ENCODE peak calls at places on chromosomes 11 and 22, in nine cellular contexts. N, T, V, L, E, Y, Z, H and M are unnamed samples.
A peak's percentile ranks its signal among the peaks of the same experiment; 100 is the strongest.

GRCh38 chr22:17753401-17753989 is 20.8 kb downstream of the BID start:
- DNase-seq in H (no peak), N (no peak), Y (peak; percentile 65), E (no peak), T (no peak), L (no peak), Z (no peak), V (no peak), M (peak; percentile 68)

GRCh38 chr11:122803716-122804115 is 34.6 kb upstream of the CRTAM start:
- DNase-seq in Y (peak; percentile 35), T (no peak), E (peak; percentile 80), L (no peak), H (no peak), N (no peak), V (no peak), Z (no peak), M (no peak)

GRCh38 chr22:47698906-47699305 is 936.5 kb downstream of the TBC1D22A start:
- DNase-seq in H (no peak), Z (no peak), L (no peak), N (no peak), E (no peak), Y (no peak), V (no peak), T (no peak), M (no peak)

GRCh38 chr11:110297082-110297725 is 790 bp upstream of the RDX start:
- DNase-seq in V (no peak), H (no peak), N (no peak), Z (no peak), Y (no peak), E (peak; percentile 21), T (no peak), L (peak; percentile 10), M (no peak)

GRCh38 chr11:130181295-130182272 is 22.0 kb downstream of the ST14 start:
- DNase-seq in Y (no peak), V (peak; percentile 86), Z (no peak), L (peak; percentile 75), H (peak; percentile 46), E (peak; percentile 79), T (no peak), N (no peak), M (peak; percentile 73)

GRCh38 chr22:43262990-43263644 is 76.2 kb upstream of the TTLL12 start:
- DNase-seq in L (no peak), N (no peak), T (peak; percentile 61), V (peak; percentile 83), Y (peak; percentile 50), E (no peak), Z (peak; percentile 39), H (no peak), M (no peak)

GRCh38 chr22:36379593-36380361 is 8.0 kb downstream of the MYH9 start:
- DNase-seq in N (peak; percentile 56), E (peak; percentile 42), Z (peak; percentile 52), Y (no peak), L (no peak), V (no peak), T (peak; percentile 66), H (no peak), M (no peak)

GRCh38 chr22:29784451-29785361 is 17.5 kb downstream of the UQCR10 start:
- DNase-seq in Z (no peak), L (peak; percentile 26), T (no peak), N (no peak), E (no peak), V (no peak), H (no peak), Y (no peak), M (no peak)

GRCh38 chr11:134414772-134415765 is 3.0 kb upstream of the B3GAT1 start:
- DNase-seq in E (no peak), L (no peak), H (no peak), T (no peak), Z (no peak), Y (no peak), V (no peak), N (no peak), M (no peak)

GRCh38 chr11:70550456-70551195 is 152.3 kb downstream of the CTTN start:
- DNase-seq in E (no peak), Y (no peak), T (no peak), N (no peak), L (no peak), H (no peak), V (no peak), Z (no peak), M (no peak)

GRCh38 chr11:31702966-31703365 is 108.2 kb downstream of the PAX6 start:
- DNase-seq in T (no peak), H (peak; percentile 39), Z (no peak), E (peak; percentile 14), Y (peak; percentile 21), L (no peak), V (no peak), N (no peak), M (no peak)

GRCh38 chr11:889686-890475 is 20.7 kb downstream of the CHID1 start:
- DNase-seq in Y (no peak), E (no peak), T (no peak), H (no peak), Z (no peak), V (no peak), N (no peak), L (no peak), M (no peak)

GRCh38 chr11:46338636-46338987 is 8.7 kb upstream of the DGKZ start:
- DNase-seq in E (no peak), T (no peak), H (no peak), V (no peak), Y (no peak), Z (no peak), N (no peak), L (peak; percentile 36), M (no peak)

GRCh38 chr22:45608763-45609180 is 62.9 kb upstream of the ATXN10 start:
- DNase-seq in Y (peak; percentile 95), T (peak; percentile 23), N (no peak), Z (peak; percentile 15), L (peak; percentile 80), E (peak; percentile 64), H (peak; percentile 40), V (peak; percentile 31), M (peak; percentile 98)

GRCh38 chr11:119671561-119672015 is 57.4 kb downstream of the NECTIN1 start:
- DNase-seq in N (no peak), Y (no peak), H (no peak), V (peak; percentile 92), L (peak; percentile 33), Z (no peak), E (no peak), T (no peak), M (no peak)

GRCh38 chr11:13836666-13837065 is 125.9 kb upstream of the SPON1 start:
- DNase-seq in Y (no peak), Z (no peak), N (no peak), V (no peak), T (no peak), E (no peak), L (no peak), H (no peak), M (no peak)

GRCh38 chr11:2260491-2261364 is 9.7 kb downstream of the ASCL2 start:
- DNase-seq in Y (no peak), V (no peak), N (no peak), T (no peak), E (no peak), H (no peak), Z (no peak), L (no peak), M (no peak)

GRCh38 chr11:71255323-71255722 is 2.9 kb upstream of the SHANK2 start:
- DNase-seq in Y (no peak), N (no peak), V (no peak), T (no peak), L (no peak), E (no peak), Z (no peak), H (no peak), M (no peak)

GRCh38 chr11:9776203-9776602 is 112.3 kb downstream of the SWAP70 start:
- DNase-seq in N (no peak), Z (no peak), T (no peak), H (no peak), L (no peak), V (no peak), E (no peak), Y (no peak), M (no peak)

GRCh38 chr22:28477556-28477955 is 202.1 kb downstream of the TTC28 start:
- DNase-seq in E (peak; percentile 5), L (no peak), Z (no peak), Y (no peak), H (no peak), V (no peak), N (no peak), T (no peak), M (no peak)

GRCh38 chr11:28547395-28547794 is 439.2 kb downstream of the METTL15 start:
- DNase-seq in Y (no peak), T (no peak), N (no peak), Z (no peak), H (no peak), V (no peak), L (no peak), E (no peak), M (no peak)

GRCh38 chr11:64447717-64448598 is 89.0 kb downstream of the RPS6KA4 start:
- DNase-seq in V (peak; percentile 95), Y (no peak), N (no peak), Z (no peak), H (no peak), T (no peak), L (peak; percentile 56), E (no peak), M (no peak)

GRCh38 chr11:91133361-91133760 is 910.5 kb upstream of the CHORDC1 start:
- DNase-seq in H (no peak), E (no peak), Z (no peak), N (no peak), V (no peak), L (no peak), Y (no peak), T (no peak), M (no peak)

GRCh38 chr11:114317738-114318137 is 21.5 kb downstream of the NNMT start:
- DNase-seq in Y (peak; percentile 52), T (no peak), N (no peak), E (peak; percentile 59), L (peak; percentile 56), Z (no peak), V (peak; percentile 41), H (peak; percentile 70), M (no peak)

GRCh38 chr11:109423114-109423859 is 1.3 kb downstream of the C11orf87 start:
- DNase-seq in E (no peak), T (no peak), N (no peak), V (no peak), H (no peak), Z (no peak), L (peak; percentile 1), Y (no peak), M (no peak)

GRCh38 chr11:100760766-100761165 is 73.7 kb downstream of the ARHGAP42 start:
- DNase-seq in N (no peak), E (no peak), Y (no peak), H (no peak), V (no peak), Z (no peak), T (no peak), L (no peak), M (no peak)

GRCh38 chr11:65424200-65425104 is 1.9 kb downstream of the NEAT1 start:
- DNase-seq in N (peak; percentile 48), V (peak; percentile 73), E (peak; percentile 57), H (peak; percentile 73), L (peak; percentile 60), Y (no peak), T (no peak), Z (peak; percentile 81), M (peak; percentile 43)

GRCh38 chr22:17106161-17106784 is 14.9 kb downstream of the TMEM121B start:
- DNase-seq in L (no peak), N (no peak), H (no peak), E (no peak), Z (peak; percentile 8), V (no peak), T (no peak), Y (no peak), M (no peak)

GRCh38 chr11:118623291-118623655 is 15.9 kb downstream of the PHLDB1 start:
- DNase-seq in Z (no peak), V (peak; percentile 55), Y (peak; percentile 68), H (peak; percentile 32), L (no peak), N (no peak), E (peak; percentile 95), T (no peak), M (peak; percentile 71)

GRCh38 chr22:44136112-44136511 is 44.6 kb upstream of the PARVG start:
- DNase-seq in V (no peak), T (no peak), Z (no peak), L (no peak), Y (no peak), N (no peak), E (no peak), H (no peak), M (no peak)

GRCh38 chr11:86274503-86274902 is 27.5 kb upstream of the HIKESHI start:
- DNase-seq in H (no peak), L (no peak), Z (no peak), V (no peak), T (no peak), E (peak; percentile 15), Y (no peak), N (no peak), M (no peak)